ENCODE peak calls at places on chromosomes 4 and X, in four cellular contexts. One of them, this sample, is unnamed.

GRCh38 chr4:121950680-121951569 is 935 bp downstream of the TRPC3 start:
- DNase-seq in adrenal gland: no peak
- DNase-seq in fibroblast of gingiva: peak
- DNase-seq in NCI-H69: peak
- DNase-seq in this sample: peak

GRCh38 chr4:73948990-73949706 is 32.7 kb downstream of the PF4 start:
- DNase-seq in NCI-H69: no peak
- DNase-seq in fibroblast of gingiva: no peak
- DNase-seq in adrenal gland: no peak
- DNase-seq in this sample: no peak

GRCh38 chrX:95885074-95885473 is 799.6 kb upstream of the DIAPH2 start:
- DNase-seq in NCI-H69: no peak
- DNase-seq in fibroblast of gingiva: peak
- DNase-seq in adrenal gland: no peak
- DNase-seq in this sample: no peak

GRCh38 chr4:100081511-100081910 is 108.8 kb downstream of the DDIT4L start:
- DNase-seq in adrenal gland: no peak
- DNase-seq in fibroblast of gingiva: no peak
- DNase-seq in NCI-H69: peak
- DNase-seq in this sample: no peak

GRCh38 chr4:13656569-13656988 is 29.1 kb upstream of the BOD1L1 start:
- DNase-seq in adrenal gland: peak
- DNase-seq in NCI-H69: peak
- DNase-seq in fibroblast of gingiva: peak
- DNase-seq in this sample: peak

GRCh38 chrX:147226801-147227200 is 412.3 kb upstream of the CXorf51A start:
- DNase-seq in NCI-H69: no peak
- DNase-seq in fibroblast of gingiva: no peak
- DNase-seq in adrenal gland: no peak
- DNase-seq in this sample: no peak

GRCh38 chr4:84678976-84679744 is 96.2 kb downstream of the CDS1 start:
- DNase-seq in fibroblast of gingiva: no peak
- DNase-seq in adrenal gland: no peak
- DNase-seq in NCI-H69: no peak
- DNase-seq in this sample: no peak

GRCh38 chrX:71941771-71942170 is 31.1 kb downstream of the NHSL2 start:
- DNase-seq in NCI-H69: no peak
- DNase-seq in fibroblast of gingiva: peak
- DNase-seq in adrenal gland: no peak
- DNase-seq in this sample: no peak

GRCh38 chrX:24025741-24026402 is 1.1 kb downstream of the KLHL15 start:
- DNase-seq in adrenal gland: peak
- DNase-seq in NCI-H69: peak
- DNase-seq in fibroblast of gingiva: peak
- DNase-seq in this sample: peak

GRCh38 chrX:63613531-63614028 is 171.4 kb downstream of the ARHGEF9 start:
- DNase-seq in fibroblast of gingiva: no peak
- DNase-seq in adrenal gland: no peak
- DNase-seq in NCI-H69: no peak
- DNase-seq in this sample: peak

GRCh38 chr4:118680808-118681207 is 4.4 kb upstream of the METTL14 start:
- DNase-seq in fibroblast of gingiva: no peak
- DNase-seq in NCI-H69: no peak
- DNase-seq in adrenal gland: no peak
- DNase-seq in this sample: peak

GRCh38 chr4:12894062-12894461 is 590.1 kb downstream of the RAB28 start:
- DNase-seq in adrenal gland: no peak
- DNase-seq in NCI-H69: peak
- DNase-seq in fibroblast of gingiva: no peak
- DNase-seq in this sample: peak

GRCh38 chr4:77473509-77473908 is 132.1 kb upstream of the CXCL13 start:
- DNase-seq in fibroblast of gingiva: no peak
- DNase-seq in adrenal gland: no peak
- DNase-seq in NCI-H69: peak
- DNase-seq in this sample: peak

GRCh38 chrX:139052461-139052860 is 340.9 kb upstream of the FGF13 start:
- DNase-seq in NCI-H69: no peak
- DNase-seq in adrenal gland: no peak
- DNase-seq in fibroblast of gingiva: no peak
- DNase-seq in this sample: no peak

GRCh38 chr4:127055349-127055748 is 577.4 kb upstream of the INTU start:
- DNase-seq in fibroblast of gingiva: peak
- DNase-seq in adrenal gland: no peak
- DNase-seq in NCI-H69: peak
- DNase-seq in this sample: no peak

GRCh38 chr4:184693056-184693455 is 40.8 kb downstream of the CENPU start:
- DNase-seq in NCI-H69: no peak
- DNase-seq in fibroblast of gingiva: peak
- DNase-seq in adrenal gland: no peak
- DNase-seq in this sample: no peak

GRCh38 chr4:129148892-129149291 is 52.9 kb downstream of the C4orf33 start:
- DNase-seq in adrenal gland: no peak
- DNase-seq in NCI-H69: peak
- DNase-seq in fibroblast of gingiva: no peak
- DNase-seq in this sample: no peak

GRCh38 chr4:159370316-159370715 is 267.4 kb downstream of the RAPGEF2 start:
- DNase-seq in fibroblast of gingiva: no peak
- DNase-seq in NCI-H69: no peak
- DNase-seq in adrenal gland: no peak
- DNase-seq in this sample: no peak

GRCh38 chrX:154048398-154048797 is 28.7 kb upstream of the IRAK1 start:
- DNase-seq in NCI-H69: no peak
- DNase-seq in fibroblast of gingiva: no peak
- DNase-seq in adrenal gland: no peak
- DNase-seq in this sample: no peak

GRCh38 chr4:13415068-13415785 is 68.9 kb downstream of the RAB28 start:
- DNase-seq in adrenal gland: no peak
- DNase-seq in NCI-H69: peak
- DNase-seq in fibroblast of gingiva: no peak
- DNase-seq in this sample: no peak

GRCh38 chr4:85603437-85604336 is 128.7 kb downstream of the ARHGAP24 start:
- DNase-seq in fibroblast of gingiva: peak
- DNase-seq in NCI-H69: peak
- DNase-seq in adrenal gland: no peak
- DNase-seq in this sample: peak

GRCh38 chr4:6472387-6473263 is at the start of gene PPP2R2C:
- DNase-seq in NCI-H69: peak
- DNase-seq in fibroblast of gingiva: no peak
- DNase-seq in adrenal gland: no peak
- DNase-seq in this sample: peak